ENCODE peak calls at places on chromosomes 1 and 21, in seven cellular contexts. J is stomach, Y is sigmoid colon, M is heart left ventricle, T is uterus, L is esophagus squamous epithelium, A is adrenal gland. S is an unnamed sample. For H3K4me1, the result is how much of the 10 kb centered on the place peaks cover.

GRCh38 chr1:56688522-56689026 is 43.5 kb downstream of the PRKAA2 start:
- DNase-seq in L (no peak), T (no peak), M (no peak), J (no peak), A (no peak), Y (no peak), S (no peak)

GRCh38 chr21:43921602-43921978 is 56.6 kb downstream of the AGPAT3 start:
- DNase-seq in A (no peak), T (no peak), J (no peak), L (no peak), M (peak), Y (no peak), S (no peak)

GRCh38 chr1:212957546-212957945 is 7.2 kb downstream of the VASH2 start:
- DNase-seq in Y (no peak), A (no peak), T (no peak), J (no peak), M (no peak), L (no peak), S (no peak)

GRCh38 chr1:88673446-88673845 is 10.6 kb upstream of the PKN2 start:
- DNase-seq in Y (no peak), L (no peak), T (no peak), A (no peak), M (no peak), J (no peak), S (no peak)

GRCh38 chr1:8293141-8293540 is 24.8 kb upstream of the SLC45A1 start:
- DNase-seq in L (no peak), T (peak), A (no peak), J (no peak), Y (no peak), M (no peak), S (no peak)

GRCh38 chr1:205480349-205481278 is 23.9 kb upstream of the CDK18 start:
- DNase-seq in T (no peak), M (no peak), J (no peak), L (no peak), Y (no peak), A (no peak), S (no peak)

GRCh38 chr1:87329756-87330200 is 1.1 kb downstream of the LMO4 start:
- DNase-seq in T (no peak), A (no peak), Y (no peak), M (no peak), L (no peak), J (no peak), S (no peak)

GRCh38 chr21:38531142-38531541 is 32.9 kb upstream of the ERG start:
- DNase-seq in T (no peak), M (no peak), A (no peak), L (no peak), Y (no peak), J (no peak), S (no peak)

GRCh38 chr1:160374701-160375443 is 8.0 kb downstream of the NHLH1 start:
- DNase-seq in T (no peak), L (no peak), Y (no peak), J (no peak), M (no peak), A (no peak), S (no peak)

GRCh38 chr1:204065174-204065985 is 7.5 kb upstream of the SOX13 start:
- DNase-seq in T (peak), J (peak), L (no peak), M (no peak), Y (peak), A (peak), S (no peak)

GRCh38 chr1:108560430-108561144 is 687 bp downstream of the EEIG2 start:
- DNase-seq in L (peak), Y (peak), J (peak), A (peak), T (peak), M (peak), S (no peak)
- TF ChIP-seq POLR2A in L (no peak), Y (peak), J (no peak), A (peak), T (no peak), M (no peak), S (no peak)

DNA sequence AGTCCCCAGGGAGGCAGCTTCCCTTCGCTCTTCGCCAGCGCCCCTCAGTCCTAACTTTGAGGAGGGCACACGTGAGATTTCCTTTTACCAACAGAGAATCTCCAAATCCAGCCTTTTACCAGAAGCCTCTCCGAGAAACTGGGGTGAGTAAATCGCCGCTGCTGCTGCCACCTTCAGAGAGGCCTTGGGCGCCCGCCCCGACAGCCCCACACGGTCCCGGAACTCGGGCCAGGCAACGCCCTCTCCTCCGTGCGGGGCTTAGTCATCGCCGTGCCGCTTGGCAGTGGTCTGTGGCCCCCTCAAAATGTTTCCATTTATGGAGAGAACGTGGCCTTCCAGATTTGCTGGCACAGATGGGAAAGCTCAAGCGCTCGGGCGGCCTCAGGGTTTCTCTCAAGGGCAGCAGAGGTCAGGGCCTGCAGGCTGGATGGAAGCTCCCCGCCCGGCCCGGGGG is 41.4 kb upstream of the COL6A2 start:
- DNase-seq in A (peak), Y (peak), L (no peak), J (peak), M (peak), T (peak), S (peak)
- H3K4me1 ChIP-seq in A (under half), Y (under half), L (under half), J (under half), M (under half), T (under half), S (under half)

DNA sequence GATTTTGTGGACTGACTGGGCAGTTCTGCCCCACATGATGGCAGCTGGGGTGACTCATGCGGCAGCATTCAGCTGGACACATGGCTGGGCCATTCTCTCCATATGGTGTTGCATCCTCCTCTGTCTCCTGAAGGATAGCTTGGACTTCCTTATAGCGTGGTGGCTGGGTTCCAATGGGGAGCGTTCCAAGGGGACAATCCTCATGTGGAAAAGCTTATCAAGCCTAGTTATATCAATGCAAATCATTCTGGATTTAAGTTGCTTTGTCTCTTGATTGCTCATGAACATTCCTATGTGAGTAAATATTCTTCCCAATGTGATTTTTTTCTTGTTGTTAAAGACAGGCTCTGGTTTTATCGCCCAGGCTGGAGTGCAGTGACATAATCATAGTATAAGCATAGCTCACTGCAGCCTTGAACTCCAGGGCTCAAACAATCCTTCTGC is 13.2 kb upstream of the SLC2A1 start:
- DNase-seq in Y (no peak), M (no peak), T (no peak), A (no peak), L (no peak), J (no peak), S (no peak)
- H3K27ac ChIP-seq in Y (no peak), M (no peak), T (no peak), A (no peak), L (no peak), J (no peak), S (no peak)

GRCh38 chr1:167839009-167839408 is 74.9 kb downstream of the ADCY10 start:
- DNase-seq in T (no peak), Y (no peak), M (no peak), A (no peak), L (no peak), J (no peak), S (no peak)

GRCh38 chr1:167833904-167834303 is 80.0 kb downstream of the ADCY10 start:
- DNase-seq in Y (no peak), L (no peak), M (no peak), A (no peak), J (no peak), T (no peak), S (no peak)

GRCh38 chr1:167841530-167841929 is 72.4 kb downstream of the ADCY10 start:
- DNase-seq in A (no peak), L (no peak), J (no peak), T (no peak), M (no peak), Y (no peak), S (no peak)

GRCh38 chr1:167836197-167836596 is 77.7 kb downstream of the ADCY10 start:
- DNase-seq in A (no peak), M (no peak), J (no peak), T (no peak), Y (no peak), L (no peak), S (no peak)

DNA sequence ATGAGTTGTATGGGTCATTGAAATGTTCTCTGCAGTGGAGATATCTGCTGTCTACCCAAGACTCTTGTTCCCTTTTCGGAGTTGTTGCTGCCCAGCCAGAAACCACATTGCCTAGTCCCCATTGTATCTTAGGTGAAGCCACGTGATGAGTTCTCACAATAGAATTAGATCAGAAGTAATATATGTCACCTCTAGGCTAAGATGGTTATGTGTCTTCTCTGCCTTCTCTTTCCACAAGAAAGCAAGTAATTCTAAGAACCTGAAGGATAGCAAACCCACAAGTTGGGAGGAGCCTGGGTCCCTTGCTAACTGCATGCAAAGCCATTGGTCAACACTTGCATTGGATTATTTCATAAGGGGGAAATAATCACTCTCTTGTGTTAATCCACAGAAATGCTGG is 76.6 kb downstream of the ADCY10 start:
- DNase-seq in L (no peak), M (no peak), J (no peak), A (no peak), Y (no peak), T (no peak), S (no peak)
- TF ChIP-seq POLR2A in L (no peak), M (no peak), J (no peak), A (no peak), Y (no peak), T (no peak), S (no peak)

GRCh38 chr1:64484651-64485050 is 14.7 kb downstream of the CACHD1 start:
- DNase-seq in M (no peak), L (no peak), Y (no peak), T (no peak), J (no peak), A (peak), S (no peak)
- H3K4me1 ChIP-seq in M (under half), L (under half), Y (under half), T (under half), J (under half), A (under half), S (under half)

DNA sequence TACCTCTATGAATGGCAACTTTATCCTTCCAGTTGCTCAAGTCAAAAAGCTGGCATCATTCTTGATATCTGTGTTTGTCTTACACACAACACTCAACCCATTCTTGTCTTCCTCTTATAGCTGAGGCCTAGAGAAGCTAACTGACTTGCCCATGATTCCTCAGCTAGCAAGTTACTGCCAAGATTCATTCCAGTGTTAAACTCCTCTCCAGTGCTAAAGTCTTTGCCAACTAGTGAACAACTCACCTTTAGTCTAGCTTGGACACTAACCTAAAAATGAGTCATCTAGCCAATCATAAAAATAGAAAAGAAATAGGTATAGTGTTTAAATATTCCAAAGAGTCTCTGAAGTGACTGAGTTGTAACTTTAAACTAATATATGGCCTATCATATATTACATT is 45.6 kb upstream of the RGS2 start:
- DNase-seq in Y (no peak), T (no peak), A (no peak), J (no peak), L (no peak), M (no peak), S (no peak)
- H3K27ac ChIP-seq in Y (no peak), T (peak), A (no peak), J (no peak), L (no peak), M (no peak), S (no peak)

GRCh38 chr1:109546311-109547109 is 1.9 kb upstream of the GNAI3 start:
- DNase-seq in A (peak), Y (peak), M (peak), T (peak), L (peak), J (peak), S (no peak)
- TF ChIP-seq POLR2A in A (no peak), Y (no peak), M (peak), T (no peak), L (no peak), J (no peak), S (no peak)

DNA sequence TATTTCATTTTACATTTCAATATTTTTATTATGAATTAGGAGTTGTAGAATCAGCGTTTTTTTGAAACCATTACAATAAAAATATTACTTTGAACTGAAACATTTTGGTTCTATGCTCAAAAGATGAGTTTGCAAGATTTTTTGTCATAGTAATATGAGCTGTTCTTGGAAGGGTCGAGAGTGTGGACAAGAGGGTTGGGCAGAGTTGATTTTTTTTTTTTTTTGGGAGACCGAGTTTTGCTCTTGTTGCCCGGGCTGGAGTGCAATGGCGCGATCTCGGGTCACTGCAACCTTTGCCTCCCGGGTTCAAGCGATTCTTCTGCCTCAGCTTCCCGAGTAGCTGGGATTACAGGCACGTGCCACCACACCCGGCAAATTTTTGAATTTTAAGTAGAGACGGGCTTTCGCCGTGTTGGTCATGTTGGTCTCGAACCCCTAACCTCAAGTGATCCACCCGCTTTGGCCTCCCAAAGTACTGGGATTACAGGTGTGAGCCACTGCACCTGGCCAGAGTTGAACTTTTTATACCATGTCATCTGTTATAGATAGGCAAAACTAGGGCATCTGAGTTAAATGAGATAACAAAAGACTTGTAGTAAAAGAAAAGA is 3.3 kb downstream of the CACYBP start:
- DNase-seq in J (no peak), Y (no peak), M (no peak), A (no peak), T (no peak), L (no peak), S (no peak)
- H3K4me1 ChIP-seq in J (under half), Y (under half), M (under half), A (under half), T (under half), L (under half), S (under half)

GRCh38 chr21:45543371-45543709 is 1.1 kb upstream of the SLC19A1 start:
- DNase-seq in L (no peak), M (peak), Y (peak), J (peak), A (no peak), T (peak), S (no peak)

GRCh38 chr21:45541221-45542039 is 810 bp downstream of the SLC19A1 start:
- DNase-seq in Y (peak), A (peak), T (peak), J (peak), M (peak), L (no peak), S (no peak)

GRCh38 chr21:45542667-45543370 is 579 bp upstream of the SLC19A1 start:
- DNase-seq in T (peak), A (peak), Y (peak), J (peak), M (peak), L (no peak), S (no peak)

GRCh38 chr21:45543710-45544448 is 1.6 kb upstream of the SLC19A1 start:
- DNase-seq in A (no peak), J (peak), T (peak), L (no peak), Y (peak), M (peak), S (no peak)

DNA sequence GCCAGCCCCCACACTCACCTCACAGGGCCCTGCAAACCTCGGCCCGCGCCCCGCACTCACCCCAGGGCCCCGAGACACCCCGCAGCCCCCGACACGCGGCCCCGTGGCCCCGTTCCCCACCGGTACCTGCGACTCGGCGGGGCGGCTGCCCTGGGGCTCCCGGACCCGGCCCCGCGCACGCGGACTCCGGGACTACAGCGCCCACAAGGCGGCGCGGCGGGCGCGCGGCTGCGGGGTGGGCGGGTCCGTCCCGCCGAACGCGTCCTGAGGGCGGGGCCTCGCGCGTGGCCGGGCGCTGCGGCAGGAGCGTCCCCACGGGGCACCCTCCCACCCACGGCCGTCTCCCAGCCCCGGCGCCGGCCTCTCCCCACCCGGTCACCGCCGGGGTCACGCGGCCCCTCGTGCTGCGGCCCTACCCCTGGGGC is at the start of gene SLC19A1:
- DNase-seq in Y (peak), M (peak), J (peak), A (peak), L (no peak), T (peak), S (no peak)
- H3K27ac ChIP-seq in Y (peak), M (peak), J (peak), A (no peak), L (peak), T (peak), S (peak)

GRCh38 chr1:172497230-172497629 is 35.7 kb upstream of the SUCO start:
- DNase-seq in L (no peak), J (no peak), T (no peak), A (peak), M (no peak), Y (no peak), S (no peak)

GRCh38 chr1:172496678-172497077 is 36.3 kb upstream of the SUCO start:
- DNase-seq in L (no peak), T (no peak), Y (no peak), J (no peak), A (no peak), M (no peak), S (no peak)

GRCh38 chr1:172500207-172500606 is 32.7 kb upstream of the SUCO start:
- DNase-seq in A (no peak), T (no peak), M (no peak), Y (no peak), L (no peak), J (no peak), S (no peak)

GRCh38 chr1:172498858-172499257 is 34.1 kb upstream of the SUCO start:
- DNase-seq in Y (no peak), T (no peak), M (no peak), J (no peak), A (no peak), L (no peak), S (no peak)

GRCh38 chr1:172499636-172500141 is 33.3 kb upstream of the SUCO start:
- DNase-seq in J (no peak), M (no peak), Y (no peak), A (peak), T (no peak), L (no peak), S (no peak)
- TF ChIP-seq POLR2A in J (no peak), M (no peak), Y (no peak), A (no peak), T (no peak), L (no peak), S (no peak)